ENCODE peak calls at places on chromosomes 7 and 10, in six cellular contexts. W is MM.1S, K is GM23248, O is HCT116, Y is neural progenitor cell, U is fibroblast of lung. L is an unnamed sample. For H3K79me2, the result is how much of the 10 kb centered on the place peaks cover.

GRCh38 chr10:29642996-29643395 is 8.2 kb upstream of the SVIL start:
- DNase-seq in O (no peak), Y (no peak), K (peak), U (peak), W (no peak), L (peak)

GRCh38 chr10:127117125-127117524 is 79.3 kb downstream of the INSYN2A start:
- DNase-seq in O (no peak), Y (peak), W (peak), K (peak), U (peak), L (peak)

GRCh38 chr10:42990721-42991441 is 86.0 kb upstream of the RET start:
- DNase-seq in O (no peak), K (no peak), W (no peak), U (no peak), Y (no peak), L (no peak)

GRCh38 chr10:90136731-90137316 is 435.4 kb downstream of the KIF20B start:
- DNase-seq in Y (peak), W (peak), U (peak), K (no peak), O (peak), L (peak)

GRCh38 chr10:27986831-27987230 is 12.0 kb downstream of the ODAD2 start:
- DNase-seq in U (no peak), Y (no peak), W (no peak), K (no peak), O (no peak), L (no peak)

GRCh38 chr10:63630085-63630927 is 109.1 kb downstream of the REEP3 start:
- DNase-seq in K (peak), Y (peak), W (peak), U (peak), O (peak), L (peak)

GRCh38 chr7:98116656-98117461 is 10.2 kb downstream of the LMTK2 start:
- DNase-seq in Y (no peak), O (no peak), K (peak), U (peak), W (no peak), L (peak)

GRCh38 chr7:116501425-116502167 is 2.1 kb downstream of the CAV2 start:
- DNase-seq in Y (no peak), O (no peak), K (peak), W (peak), U (peak), L (peak)

GRCh38 chr7:130371059-130371458 is 9.2 kb upstream of the CPA1 start:
- DNase-seq in O (no peak), U (peak), W (no peak), K (peak), Y (no peak), L (no peak)

GRCh38 chr10:8056891-8057331 is 2.4 kb downstream of the GATA3 start:
- DNase-seq in Y (peak), K (no peak), O (no peak), W (no peak), U (no peak), L (no peak)
- H3K79me2 ChIP-seq in Y (under half), K (under half), O (under half), W (under half), U (under half), L (under half)

GRCh38 chr10:114095676-114096331 is 52.1 kb downstream of the ADRB1 start:
- DNase-seq in W (peak), K (no peak), U (no peak), Y (no peak), O (no peak), L (peak)

GRCh38 chr10:114096864-114097263 is 53.2 kb downstream of the ADRB1 start:
- DNase-seq in Y (no peak), O (no peak), K (no peak), U (no peak), W (no peak), L (no peak)

GRCh38 chr10:114094795-114095194 is 51.1 kb downstream of the ADRB1 start:
- DNase-seq in W (no peak), U (no peak), O (no peak), K (no peak), Y (no peak), L (no peak)
- H2AFZ ChIP-seq in W (no peak), U (no peak), O (no peak), K (no peak), Y (no peak), L (no peak)

DNA sequence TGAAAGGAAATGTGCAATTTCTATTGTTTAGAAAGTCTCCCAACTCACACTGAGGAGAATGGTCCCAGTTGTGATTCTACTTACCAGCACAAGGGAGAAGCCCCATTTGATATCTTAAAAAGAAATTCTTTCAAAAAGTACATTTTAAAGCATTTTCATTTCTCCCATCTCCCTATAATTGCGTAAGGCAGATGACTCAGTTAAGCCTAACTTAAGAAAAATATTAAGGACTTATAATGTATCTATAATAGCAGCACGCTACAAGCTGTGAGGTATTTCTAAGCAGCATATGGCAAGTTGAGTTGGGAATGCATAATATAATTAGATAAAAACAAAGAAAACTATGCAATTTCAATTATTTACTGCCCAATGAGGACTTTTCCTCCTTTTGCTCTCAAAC is 8.5 kb upstream of the NRCAM start:
- DNase-seq in O (no peak), U (no peak), K (peak), Y (no peak), W (no peak), L (no peak)
- H3K9ac ChIP-seq in O (no peak), U (no peak), K (no peak), Y (no peak), W (no peak), L (no peak)

GRCh38 chr10:129872001-129872400 is 92.1 kb downstream of the EBF3 start:
- DNase-seq in O (no peak), U (no peak), W (no peak), Y (peak), K (no peak), L (no peak)
- H3K79me2 ChIP-seq in O (under half), U (under half), W (under half), Y (under half), K (under half), L (under half)

GRCh38 chr10:88934900-88935672 is 17.5 kb downstream of the ACTA2 start:
- DNase-seq in W (peak), Y (peak), O (peak), K (peak), U (peak), L (peak)
- H2AFZ ChIP-seq in W (peak), Y (peak), O (peak), K (peak), U (no peak), L (no peak)

GRCh38 chr7:99539213-99539811 is 12.6 kb downstream of the FAM200A start:
- DNase-seq in K (no peak), W (no peak), O (no peak), U (no peak), Y (no peak), L (no peak)
- H3K9ac ChIP-seq in K (no peak), W (no peak), O (no peak), U (no peak), Y (no peak), L (no peak)

GRCh38 chr7:21134631-21135030 is 293.3 kb upstream of the SP4 start:
- DNase-seq in U (no peak), Y (no peak), K (no peak), O (no peak), W (no peak), L (no peak)

GRCh38 chr7:21140622-21141021 is 287.3 kb upstream of the SP4 start:
- DNase-seq in U (no peak), W (no peak), Y (no peak), K (no peak), O (peak), L (no peak)

GRCh38 chr7:21137640-21138039 is 290.2 kb upstream of the SP4 start:
- DNase-seq in K (no peak), U (no peak), W (no peak), O (no peak), Y (no peak), L (no peak)

GRCh38 chr7:21135437-21135836 is 292.4 kb upstream of the SP4 start:
- DNase-seq in K (no peak), Y (no peak), O (no peak), U (no peak), W (no peak), L (no peak)
- H3K79me2 ChIP-seq in K (under half), Y (under half), O (under half), U (under half), W (under half), L (under half)

GRCh38 chr7:45028920-45029344 is 28.9 kb downstream of the CCM2 start:
- DNase-seq in K (no peak), O (no peak), U (no peak), W (no peak), Y (no peak), L (no peak)

GRCh38 chr7:45027774-45028114 is 27.7 kb downstream of the CCM2 start:
- DNase-seq in O (no peak), U (no peak), Y (no peak), K (no peak), W (peak), L (no peak)

GRCh38 chr7:45028138-45028919 is 28.3 kb downstream of the CCM2 start:
- DNase-seq in Y (no peak), K (no peak), O (no peak), W (no peak), U (no peak), L (no peak)

GRCh38 chr7:45026013-45026412 is 26.0 kb downstream of the CCM2 start:
- DNase-seq in U (no peak), O (no peak), W (no peak), Y (no peak), K (no peak), L (no peak)

DNA sequence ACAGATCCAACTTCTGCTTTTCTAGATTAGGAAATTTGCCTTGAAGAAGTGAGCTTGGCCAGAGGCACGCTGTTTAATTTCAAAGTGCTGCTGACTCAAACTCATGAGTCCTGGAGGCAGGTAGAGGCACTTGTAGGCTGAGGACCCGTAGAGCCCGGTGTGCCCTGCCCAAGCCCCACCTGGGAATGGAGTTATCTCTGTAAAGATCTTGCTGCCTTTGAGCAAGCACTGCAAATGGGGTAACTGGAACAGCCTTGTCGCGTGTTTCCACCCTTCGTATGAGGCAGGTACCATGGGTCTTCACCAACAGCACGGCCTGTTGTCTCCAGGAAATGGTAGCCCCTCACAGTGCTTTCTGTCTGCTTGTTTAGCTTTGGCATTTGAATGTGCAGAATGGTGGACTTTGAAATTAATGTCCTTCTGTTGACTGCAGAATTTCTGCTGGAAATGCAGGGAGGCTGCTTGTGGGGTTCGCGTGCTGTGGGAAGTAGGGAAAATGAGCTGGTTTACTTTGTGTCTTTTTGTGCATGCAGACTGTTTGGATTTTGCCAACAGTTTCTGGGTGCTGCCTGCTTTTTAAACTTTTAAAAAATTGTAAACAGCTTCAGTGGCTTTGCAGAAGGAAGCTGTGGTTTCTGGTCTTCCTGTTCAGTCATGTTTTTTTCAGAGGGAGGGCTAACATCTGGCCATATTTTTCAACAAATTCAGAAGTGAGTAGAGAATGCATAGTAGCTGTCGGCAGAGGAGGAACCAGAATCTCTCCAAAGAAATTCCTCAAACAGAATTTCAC is 27.2 kb downstream of the CCM2 start:
- DNase-seq in W (peak), Y (no peak), K (peak), U (peak), O (no peak), L (peak)
- H2AFZ ChIP-seq in W (peak), Y (no peak), K (no peak), U (no peak), O (no peak), L (no peak)

DNA sequence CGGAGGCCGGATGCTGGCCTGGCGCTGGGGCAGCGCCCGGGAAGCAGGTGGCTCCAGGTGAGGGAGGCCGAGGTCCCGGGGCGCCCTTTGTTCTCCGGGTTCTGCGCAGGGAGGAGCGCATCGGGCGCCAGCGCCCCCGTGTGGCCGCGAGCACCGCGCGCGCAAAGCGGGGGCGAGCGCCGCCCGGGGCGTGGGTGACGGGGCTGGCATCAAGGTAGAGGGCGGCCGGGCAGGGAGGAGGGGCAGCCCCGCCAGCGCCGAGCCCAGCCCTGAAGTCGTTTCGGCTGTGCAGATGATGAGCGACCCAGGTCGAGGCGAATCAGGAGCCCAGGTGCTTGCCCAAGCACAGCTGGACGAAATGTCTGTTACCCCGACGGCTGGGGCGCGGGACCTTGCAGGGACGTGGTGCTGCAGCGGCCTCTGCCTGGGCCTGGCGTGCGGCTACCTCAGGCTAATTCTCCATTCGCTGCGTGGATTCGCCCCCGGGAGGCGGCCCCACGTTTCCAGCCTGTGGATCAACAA is 10.5 kb upstream of the FGFR2 start:
- DNase-seq in K (peak), Y (peak), U (no peak), W (peak), O (peak), L (no peak)
- H3K9ac ChIP-seq in K (no peak), Y (no peak), U (no peak), W (peak), O (no peak), L (peak)

DNA sequence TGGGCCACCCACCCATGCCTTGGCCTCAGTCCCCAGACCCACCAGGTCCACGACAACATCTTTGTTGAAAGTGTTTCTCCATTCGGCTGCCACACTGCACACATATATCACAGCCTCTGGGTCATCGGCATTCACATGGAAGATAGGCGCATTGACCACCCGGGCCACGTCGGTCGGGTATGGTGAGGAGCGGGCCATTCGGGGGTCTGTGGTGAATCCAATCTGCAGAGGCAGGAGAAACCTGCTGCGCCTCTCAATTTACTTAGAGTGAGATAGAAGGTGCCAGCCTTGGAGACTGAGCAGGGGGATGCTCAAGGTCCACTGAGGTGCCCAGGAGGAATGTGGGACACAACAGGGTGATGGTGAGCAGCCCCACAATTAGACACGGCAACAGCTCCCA is 16.4 kb downstream of the OGDHL start:
- DNase-seq in U (no peak), O (no peak), Y (no peak), K (no peak), W (no peak), L (no peak)
- H3K79me2 ChIP-seq in U (under half), O (under half), Y (under half), K (under half), W (under half), L (under half)

L was measured in astrocyte.